ENCODE peak calls at places on chromosome 22, in six cellular contexts. D, L, Z, V, F and E are unnamed samples.

GRCh38 chr22:50293441-50294318 is 13.8 kb downstream of the PLXNB2 start:
- DNase-seq in L (peak), D (no peak), F (peak), Z (peak), V (no peak), E (peak)

GRCh38 chr22:42649261-42650056 is at the start of gene CYB5R3:
- DNase-seq in F (peak), V (peak), Z (peak), L (peak), D (peak), E (peak)

GRCh38 chr22:23248583-23248982 is 68.3 kb downstream of the BCR start:
- DNase-seq in F (peak), Z (peak), D (no peak), L (no peak), V (no peak), E (no peak)

GRCh38 chr22:48968201-48968959 is 859.3 kb downstream of the BRD1 start:
- DNase-seq in D (peak), V (no peak), Z (no peak), F (peak), L (no peak), E (no peak)

GRCh38 chr22:22371031-22371541 is 126.5 kb downstream of the VPREB1 start:
- DNase-seq in L (no peak), F (no peak), V (no peak), D (no peak), Z (no peak), E (no peak)

GRCh38 chr22:21044931-21045584 is 688 bp upstream of the LRRC74B start:
- DNase-seq in L (no peak), F (no peak), V (no peak), Z (peak), D (no peak), E (peak)

GRCh38 chr22:33908201-33909074 is 11.8 kb downstream of the LARGE1 start:
- DNase-seq in D (no peak), F (no peak), Z (no peak), L (no peak), V (no peak), E (no peak)

GRCh38 chr22:22948651-22949611 is 61.3 kb downstream of the IGLL5 start:
- DNase-seq in Z (peak), F (no peak), L (no peak), V (peak), D (peak), E (no peak)

GRCh38 chr22:21866821-21867527 is 471 bp downstream of the MAPK1 start:
- DNase-seq in V (peak), D (no peak), F (peak), Z (no peak), L (peak), E (peak)

GRCh38 chr22:50528682-50529415 is 963 bp downstream of the TYMP start:
- DNase-seq in V (peak), D (no peak), Z (no peak), L (no peak), F (no peak), E (peak)

GRCh38 chr22:31248138-31248745 is 36.1 kb downstream of the LIMK2 start:
- DNase-seq in D (peak), Z (peak), F (peak), V (peak), L (peak), E (peak)

GRCh38 chr22:49139492-49140151 is 688.1 kb downstream of the BRD1 start:
- DNase-seq in V (peak), D (no peak), F (no peak), L (no peak), Z (no peak), E (peak)

DNA sequence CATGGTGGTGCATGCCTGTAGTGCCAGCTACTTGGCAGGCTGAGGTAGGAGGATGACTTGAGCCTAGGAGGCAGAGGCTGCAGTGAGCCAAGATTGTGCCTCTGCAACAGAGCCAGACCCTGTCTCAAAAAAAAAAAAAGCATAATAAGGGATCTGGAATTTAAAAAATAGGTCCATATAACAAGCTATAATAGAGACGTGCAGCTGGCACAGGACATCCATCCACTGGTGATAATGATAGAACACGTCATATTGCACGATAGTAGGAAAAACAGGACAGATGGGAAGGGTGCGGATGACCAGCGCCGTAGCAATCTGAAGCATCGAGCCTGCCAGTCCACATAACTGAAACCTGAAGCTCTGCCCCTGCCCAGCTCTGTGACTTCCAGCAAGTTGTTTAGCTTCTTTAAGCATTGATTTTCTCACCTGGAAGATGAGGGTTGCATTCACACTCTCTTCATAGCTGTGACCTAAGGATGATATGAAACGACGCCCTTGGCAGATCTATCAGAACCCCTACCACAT is 60.3 kb upstream of the PRODH start:
- DNase-seq in D (no peak), L (no peak), Z (no peak), V (no peak), F (no peak), E (no peak)
- H3K4me3 ChIP-seq in D (no peak), L (no peak), Z (no peak), V (no peak), F (no peak), E (no peak)

DNA sequence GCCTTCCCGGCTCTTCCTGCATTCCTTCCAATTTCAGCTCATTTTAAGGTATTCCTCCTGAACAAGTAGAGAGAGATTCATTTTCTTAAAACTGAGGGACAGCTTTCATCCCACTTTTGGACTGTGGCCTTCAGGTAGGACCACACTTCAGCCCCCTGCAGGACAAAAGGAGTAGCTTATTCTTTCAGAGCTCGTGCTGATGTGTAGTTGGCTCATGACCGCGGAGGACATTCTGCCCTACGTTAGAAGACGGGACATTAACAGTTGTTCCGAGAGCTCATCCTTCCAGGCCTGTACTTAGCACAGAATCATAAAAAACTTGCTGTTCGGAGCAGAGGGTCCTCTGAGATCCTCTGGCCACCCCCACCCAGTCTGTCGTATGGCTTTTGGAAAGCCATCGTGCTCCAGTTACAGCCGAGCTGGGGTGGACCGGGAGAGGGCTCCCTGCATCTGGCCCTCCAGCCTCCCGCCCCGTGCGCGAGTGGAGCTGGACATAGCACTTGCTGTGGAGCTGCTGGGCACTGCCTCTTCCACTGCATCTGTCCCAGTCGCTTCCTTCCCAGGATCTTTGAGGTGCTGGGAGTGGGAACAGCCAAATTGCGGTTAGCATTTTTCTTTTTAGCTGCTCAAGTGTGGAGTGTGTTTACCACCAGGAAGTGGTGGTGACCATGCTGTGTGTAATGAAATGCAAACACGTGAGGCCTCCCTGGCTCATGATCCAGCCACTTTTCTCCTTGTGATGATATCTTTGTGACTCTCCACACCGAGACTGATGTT is 250.3 kb downstream of the TBC1D22A start:
- DNase-seq in F (no peak), D (no peak), L (no peak), Z (peak), V (no peak), E (no peak)
- TF ChIP-seq CTCF in F (no peak), D (no peak), L (no peak), Z (peak), V (no peak), E (no peak)

DNA sequence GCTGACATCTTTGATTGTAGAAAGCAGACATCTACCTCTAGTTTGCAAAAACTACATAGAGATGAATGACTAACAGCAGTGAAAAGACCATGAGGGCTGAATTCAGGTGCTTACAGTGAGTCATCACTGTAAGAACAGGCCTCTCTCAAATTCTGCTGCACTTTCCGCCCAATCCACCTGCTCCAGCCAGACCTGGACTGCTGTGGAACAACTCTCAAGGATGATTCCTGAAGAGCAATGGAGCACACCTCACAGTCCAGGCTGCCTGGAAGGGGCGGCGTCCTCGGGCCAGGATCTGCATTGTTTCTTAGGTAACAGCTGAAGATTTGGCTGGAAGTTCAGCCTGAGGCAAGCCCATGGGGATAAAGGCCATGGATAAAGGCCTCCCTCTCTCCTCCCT is 15.1 kb downstream of the APOL2 start:
- DNase-seq in L (no peak), V (no peak), D (no peak), F (no peak), Z (no peak), E (no peak)
- H3K27ac ChIP-seq in L (no peak), V (no peak), D (no peak), F (no peak), Z (no peak), E (no peak)

DNA sequence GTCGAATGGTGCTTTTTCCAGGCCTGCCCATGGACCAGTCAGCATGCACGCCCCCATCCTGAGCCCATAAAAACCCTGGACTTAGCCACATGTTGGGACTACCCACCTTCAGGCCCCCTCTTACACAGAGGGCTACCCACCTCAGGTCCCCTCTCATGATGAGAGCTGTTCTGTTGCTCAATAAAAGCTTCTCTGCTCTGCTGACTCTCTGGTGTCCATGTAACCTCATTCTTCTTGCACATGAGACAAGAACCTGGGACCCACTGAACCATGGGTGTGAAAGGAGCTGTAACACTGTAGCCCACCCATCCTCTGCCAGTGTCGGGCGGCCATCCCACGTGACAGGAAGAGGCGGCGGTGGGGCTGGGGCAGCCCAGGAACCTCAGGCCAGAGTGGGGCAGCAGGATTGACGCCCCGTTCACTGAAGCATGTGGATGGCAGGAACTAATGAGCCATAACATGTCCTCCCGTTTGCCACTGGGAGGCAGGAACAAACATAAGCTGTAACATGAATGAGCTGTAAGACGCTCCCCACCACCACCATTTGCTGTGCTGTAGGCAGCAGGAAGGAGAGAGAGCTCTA is 69.2 kb downstream of the MCHR1 start:
- DNase-seq in L (no peak), Z (no peak), F (no peak), V (no peak), D (no peak), E (no peak)
- H3K4me3 ChIP-seq in L (no peak), Z (no peak), F (no peak), V (no peak), D (no peak), E (no peak)

DNA sequence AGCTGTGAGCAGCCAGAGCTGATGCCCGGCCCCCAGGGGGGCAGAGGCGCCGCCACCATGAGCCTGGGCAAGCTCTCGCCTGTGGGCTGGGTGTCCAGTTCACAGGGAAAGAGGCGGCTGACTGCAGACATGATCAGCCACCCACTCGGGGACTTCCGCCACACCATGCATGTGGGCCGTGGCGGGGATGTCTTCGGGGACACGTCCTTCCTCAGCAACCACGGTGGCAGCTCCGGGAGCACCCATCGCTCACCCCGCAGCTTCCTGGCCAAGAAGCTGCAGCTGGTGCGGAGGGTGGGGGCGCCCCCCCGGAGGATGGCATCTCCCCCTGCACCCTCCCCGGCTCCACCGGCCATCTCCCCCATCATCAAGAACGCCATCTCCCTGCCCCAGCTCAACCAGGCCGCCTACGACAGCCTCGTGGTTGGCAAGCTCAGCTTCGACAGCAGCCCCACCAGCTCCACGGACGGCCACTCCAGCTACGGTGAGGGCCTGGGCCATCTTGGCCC is 6.1 kb downstream of the CDC42EP1 start:
- DNase-seq in V (no peak), L (peak), Z (no peak), D (no peak), F (no peak), E (peak)
- TF ChIP-seq CTCF in V (no peak), L (no peak), Z (no peak), D (no peak), F (no peak), E (no peak)

GRCh38 chr22:45208696-45208992 is 32.0 kb downstream of the KIAA0930 start:
- DNase-seq in V (no peak), D (no peak), Z (no peak), F (no peak), L (no peak), E (no peak)
- H3K27ac ChIP-seq in V (no peak), D (no peak), Z (no peak), F (peak), L (no peak), E (no peak)

DNA sequence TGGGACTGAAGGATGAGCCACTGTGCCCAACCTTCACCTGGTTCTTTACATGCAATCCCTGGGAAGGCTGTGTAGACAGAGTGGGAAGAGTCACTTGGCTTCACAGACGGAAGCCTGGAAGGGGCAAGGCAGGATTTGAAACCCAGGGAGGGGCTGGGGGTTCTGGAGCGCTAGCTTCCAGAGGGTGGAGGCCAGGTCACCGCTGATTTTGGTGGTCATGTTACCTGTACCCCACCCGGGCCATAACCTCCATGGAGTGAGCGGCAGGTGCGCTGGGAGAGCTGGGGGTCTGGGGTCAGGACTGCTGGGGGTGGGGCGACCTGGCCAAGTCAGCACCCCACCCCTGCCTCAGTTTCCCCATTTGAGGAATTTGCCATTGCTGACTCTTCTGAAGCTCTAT is 38.3 kb downstream of the PDGFB start:
- DNase-seq in D (no peak), Z (no peak), F (no peak), L (no peak), V (no peak), E (peak)
- H3K4me3 ChIP-seq in D (no peak), Z (no peak), F (no peak), L (no peak), V (no peak), E (no peak)